ENCODE peak calls at places on chromosomes 3 and 15, in nine cellular contexts. V, N, G, Q, D, K, J, H and X are unnamed samples.

GRCh38 chr3:50044976-50045375 is 43.7 kb upstream of the RBM5 start:
- DNase-seq in D (no peak), K (no peak), V (no peak), Q (no peak), J (no peak), G (no peak), N (no peak), H (no peak), X (no peak)

GRCh38 chr3:33975463-33975862 is 177.0 kb downstream of the PDCD6IP start:
- DNase-seq in Q (no peak), N (peak), K (no peak), J (peak), G (no peak), V (no peak), D (no peak), H (no peak), X (no peak)

GRCh38 chr15:41416162-41416741 is 643 bp upstream of the RTF1 start:
- DNase-seq in V (no peak), G (no peak), D (no peak), K (no peak), J (no peak), N (no peak), Q (no peak), H (no peak), X (no peak)

GRCh38 chr3:129665024-129665768 is 58.7 kb upstream of the PLXND1 start:
- DNase-seq in V (no peak), N (peak), J (peak), G (no peak), K (peak), D (no peak), H (no peak), Q (no peak), X (no peak)

GRCh38 chr3:100317928-100318327 is 16.6 kb upstream of the NIT2 start:
- DNase-seq in Q (no peak), D (no peak), V (no peak), G (no peak), K (no peak), N (no peak), H (no peak), J (no peak), X (no peak)

GRCh38 chr15:99925661-99926461 is 192.6 kb upstream of the LYSMD4 start:
- DNase-seq in H (peak), D (peak), N (peak), J (peak), G (peak), Q (no peak), V (peak), K (no peak), X (no peak)

GRCh38 chr3:64496786-64497560 is 190.8 kb downstream of the ADAMTS9 start:
- DNase-seq in V (no peak), K (no peak), J (no peak), N (no peak), D (no peak), Q (no peak), H (no peak), G (no peak), X (no peak)

GRCh38 chr15:60399931-60400330 is 2.1 kb upstream of the ANXA2 start:
- DNase-seq in Q (no peak), H (no peak), J (peak), D (no peak), G (no peak), V (no peak), K (peak), N (peak), X (no peak)

GRCh38 chr15:100994597-100995446 is 75.7 kb downstream of the LRRK1 start:
- DNase-seq in Q (no peak), J (no peak), G (no peak), V (no peak), D (no peak), H (no peak), K (no peak), N (no peak), X (no peak)

GRCh38 chr3:81622395-81622794 is 139.1 kb downstream of the GBE1 start:
- DNase-seq in D (no peak), Q (no peak), N (peak), J (peak), G (no peak), K (no peak), V (no peak), H (no peak), X (no peak)

GRCh38 chr3:146818301-146818700 is 213.2 kb upstream of the PLSCR5 start:
- DNase-seq in K (no peak), N (no peak), D (no peak), G (no peak), J (no peak), V (no peak), H (no peak), Q (no peak), X (no peak)

GRCh38 chr3:69791111-69791510 is 51.8 kb downstream of the MITF start:
- DNase-seq in H (no peak), V (no peak), G (no peak), K (peak), Q (no peak), N (peak), J (peak), D (no peak), X (no peak)

GRCh38 chr15:64842099-64842940 is 605 bp downstream of the PLEKHO2 start:
- DNase-seq in G (peak), Q (no peak), J (peak), N (peak), K (no peak), V (no peak), D (no peak), H (peak), X (no peak)

GRCh38 chr15:64843996-64844395 is 2.3 kb downstream of the PLEKHO2 start:
- DNase-seq in K (no peak), J (no peak), Q (no peak), N (no peak), H (no peak), G (no peak), D (no peak), V (no peak), X (no peak)

GRCh38 chr15:64844576-64845140 is 2.9 kb downstream of the PLEKHO2 start:
- DNase-seq in J (no peak), N (no peak), V (no peak), D (no peak), Q (no peak), G (no peak), H (no peak), K (no peak), X (no peak)

GRCh38 chr15:64841258-64842098 is at the start of gene PLEKHO2:
- DNase-seq in V (peak), J (peak), D (peak), N (peak), Q (peak), K (peak), G (peak), H (peak), X (peak)

DNA sequence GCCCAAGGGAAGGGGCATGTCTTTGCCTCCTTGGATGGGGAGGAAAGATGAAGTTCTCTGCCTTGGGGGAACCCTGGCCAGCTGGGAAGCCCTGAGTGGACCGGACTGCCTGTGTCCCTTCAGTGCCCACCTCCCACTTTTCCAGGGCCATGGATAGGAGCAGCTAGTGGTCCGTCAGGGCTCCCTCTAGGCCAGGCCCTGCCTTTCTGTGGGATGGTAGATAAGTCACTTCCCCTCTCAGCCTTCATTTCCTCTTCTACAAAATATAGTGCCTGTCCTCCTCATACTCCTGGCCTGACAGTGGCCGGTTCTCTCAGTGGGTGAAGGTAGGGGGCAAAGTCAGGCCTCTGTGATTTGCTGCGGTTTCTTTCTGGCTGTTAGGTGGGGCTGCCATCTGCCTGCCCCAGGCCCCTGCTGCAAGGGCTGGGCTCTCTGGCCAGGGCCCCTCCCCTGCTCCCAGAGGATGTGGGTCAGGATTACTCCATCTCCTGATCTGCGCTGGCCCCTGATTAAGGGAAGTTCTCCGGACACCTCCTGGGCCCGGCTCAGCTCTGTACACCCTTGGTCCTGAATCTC is 1.4 kb downstream of the PLEKHO2 start:
- DNase-seq in D (no peak), G (no peak), H (peak), V (peak), Q (no peak), N (peak), J (peak), K (no peak), X (no peak)
- TF ChIP-seq CTCF in D (no peak), G (no peak), H (no peak), V (no peak), Q (no peak), N (no peak), J (peak), K (no peak), X (no peak)

GRCh38 chr3:133799794-133800585 is 5.6 kb upstream of the SRPRB start:
- DNase-seq in J (peak), Q (no peak), D (no peak), V (no peak), K (no peak), G (no peak), N (peak), H (no peak), X (no peak)
- TF ChIP-seq CTCF in J (no peak), Q (no peak), D (no peak), V (no peak), K (no peak), G (no peak), N (no peak), H (no peak), X (no peak)

DNA sequence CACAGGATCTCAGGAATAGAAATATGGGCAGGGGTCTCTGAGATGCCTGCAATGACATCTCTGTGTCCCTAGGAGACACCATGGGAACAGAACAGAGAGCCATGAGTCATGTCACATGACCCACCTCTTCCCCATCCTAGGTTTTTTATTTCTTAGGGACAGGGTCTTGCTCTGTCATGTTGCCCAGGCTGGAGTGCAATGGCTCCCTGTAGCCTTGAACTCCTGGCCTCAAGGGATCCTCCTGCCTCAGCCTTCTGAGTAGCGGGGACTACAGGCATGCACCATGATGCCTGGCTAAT is 6.4 kb downstream of the ALPK3 start:
- DNase-seq in J (no peak), Q (no peak), K (no peak), G (no peak), V (no peak), D (no peak), H (no peak), N (no peak), X (no peak)
- TF ChIP-seq CTCF in J (no peak), Q (no peak), K (no peak), G (no peak), V (no peak), D (no peak), H (no peak), N (no peak), X (no peak)

DNA sequence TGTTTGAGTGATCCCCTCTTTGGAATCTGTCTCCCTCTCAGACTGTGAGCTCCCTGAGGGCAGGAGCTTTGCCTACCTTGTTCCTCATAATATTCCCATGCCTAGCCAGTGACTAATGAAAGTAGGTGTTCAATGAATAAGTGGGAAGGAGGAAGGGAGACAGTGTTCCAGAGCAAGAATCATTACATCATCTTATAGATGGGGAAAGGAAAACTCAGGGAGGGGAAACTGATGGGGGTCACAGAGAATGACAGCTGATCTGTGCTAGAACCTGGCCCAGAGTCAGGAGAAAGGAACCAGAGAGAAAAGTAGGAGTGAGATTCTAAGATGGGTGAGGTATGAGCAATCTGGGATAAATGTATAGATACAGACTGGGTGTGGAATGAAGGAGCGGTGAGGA is 29.9 kb downstream of the LINGO1 start:
- DNase-seq in J (no peak), K (no peak), H (no peak), N (no peak), V (no peak), Q (no peak), G (no peak), D (no peak), X (no peak)
- TF ChIP-seq CTCF in J (no peak), K (no peak), H (no peak), N (no peak), V (no peak), Q (no peak), G (no peak), D (no peak), X (no peak)

GRCh38 chr3:128502712-128503111 is 9.7 kb upstream of the GATA2 start:
- DNase-seq in K (no peak), H (no peak), Q (no peak), D (no peak), J (no peak), G (no peak), N (no peak), V (peak), X (no peak)

GRCh38 chr3:128503751-128504532 is 10.9 kb upstream of the GATA2 start:
- DNase-seq in N (no peak), J (no peak), K (no peak), G (no peak), V (peak), H (no peak), Q (no peak), D (no peak), X (no peak)

GRCh38 chr3:128504533-128504915 is 11.5 kb upstream of the GATA2 start:
- DNase-seq in G (no peak), N (no peak), J (no peak), V (no peak), D (no peak), H (no peak), Q (no peak), K (no peak), X (no peak)

GRCh38 chr3:128501431-128501830 is 8.4 kb upstream of the GATA2 start:
- DNase-seq in G (no peak), D (no peak), H (no peak), N (no peak), V (no peak), J (no peak), Q (no peak), K (no peak), X (no peak)

DNA sequence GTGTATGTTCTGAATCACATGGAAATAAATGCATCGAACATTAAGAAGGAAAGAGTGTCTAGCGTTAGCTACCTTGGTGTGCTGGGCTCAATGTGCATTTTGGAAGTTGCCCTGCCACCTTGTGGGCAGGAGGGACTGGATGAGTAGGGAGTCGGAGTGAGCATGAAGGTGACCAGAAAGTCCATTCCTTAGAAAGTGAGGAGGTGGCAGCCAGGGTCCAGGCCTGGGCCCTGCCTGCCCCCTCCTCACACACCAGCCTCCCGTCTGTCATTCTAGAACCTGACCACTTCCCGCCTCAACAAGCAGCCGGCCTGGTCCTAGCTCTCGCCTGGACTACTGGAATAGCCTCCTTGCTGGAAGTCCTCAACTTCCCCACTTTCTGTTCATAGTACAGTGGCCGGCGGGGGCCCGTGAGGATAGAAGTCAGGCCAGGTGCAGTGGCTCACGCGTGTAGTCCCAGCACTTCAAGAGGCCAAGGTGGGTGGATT is 10.2 kb upstream of the GATA2 start:
- DNase-seq in D (no peak), K (no peak), Q (no peak), G (no peak), N (no peak), V (peak), H (no peak), J (no peak), X (no peak)
- TF ChIP-seq CTCF in D (no peak), K (peak), Q (peak), G (peak), N (peak), V (no peak), H (no peak), J (no peak), X (peak)

DNA sequence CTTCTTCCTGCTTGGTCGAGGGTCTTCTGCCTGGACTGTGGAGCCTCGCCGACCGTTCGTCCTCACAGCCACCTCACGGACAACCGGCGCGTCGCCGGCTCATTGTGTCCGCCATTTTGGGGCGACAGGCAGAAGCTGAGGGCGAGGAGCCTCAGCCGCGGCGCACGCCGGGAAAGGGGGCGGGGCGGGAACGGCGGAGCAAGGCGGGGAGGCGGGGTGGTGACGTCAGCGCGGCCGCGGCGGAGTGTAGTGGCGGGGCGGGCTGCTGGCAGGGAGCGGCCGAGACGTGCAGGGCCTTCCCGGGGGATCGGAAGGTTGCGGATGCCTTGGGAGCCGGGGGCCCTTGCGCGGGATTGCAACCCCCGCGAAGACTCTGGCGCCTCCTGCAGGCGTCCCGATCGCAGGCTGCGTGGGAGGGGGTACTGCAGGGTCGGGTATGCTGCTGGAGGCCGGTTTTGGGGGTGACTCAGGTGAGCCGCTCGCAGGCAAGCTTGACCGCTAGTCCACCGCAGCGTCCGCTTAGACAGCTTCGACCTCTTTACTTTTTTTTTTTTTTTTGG is at the start of gene WDR82:
- DNase-seq in J (peak), N (peak), Q (peak), G (peak), H (peak), K (peak), D (peak), V (peak), X (peak)
- TF ChIP-seq CTCF in J (peak), N (peak), Q (peak), G (no peak), H (peak), K (peak), D (peak), V (peak), X (peak)

GRCh38 chr3:164452707-164453106 is 625.6 kb downstream of the SI start:
- DNase-seq in Q (no peak), N (peak), D (no peak), V (no peak), H (no peak), G (no peak), K (no peak), J (no peak), X (no peak)
- TF ChIP-seq CTCF in Q (no peak), N (no peak), D (no peak), V (no peak), H (no peak), G (no peak), K (no peak), J (no peak), X (no peak)

DNA sequence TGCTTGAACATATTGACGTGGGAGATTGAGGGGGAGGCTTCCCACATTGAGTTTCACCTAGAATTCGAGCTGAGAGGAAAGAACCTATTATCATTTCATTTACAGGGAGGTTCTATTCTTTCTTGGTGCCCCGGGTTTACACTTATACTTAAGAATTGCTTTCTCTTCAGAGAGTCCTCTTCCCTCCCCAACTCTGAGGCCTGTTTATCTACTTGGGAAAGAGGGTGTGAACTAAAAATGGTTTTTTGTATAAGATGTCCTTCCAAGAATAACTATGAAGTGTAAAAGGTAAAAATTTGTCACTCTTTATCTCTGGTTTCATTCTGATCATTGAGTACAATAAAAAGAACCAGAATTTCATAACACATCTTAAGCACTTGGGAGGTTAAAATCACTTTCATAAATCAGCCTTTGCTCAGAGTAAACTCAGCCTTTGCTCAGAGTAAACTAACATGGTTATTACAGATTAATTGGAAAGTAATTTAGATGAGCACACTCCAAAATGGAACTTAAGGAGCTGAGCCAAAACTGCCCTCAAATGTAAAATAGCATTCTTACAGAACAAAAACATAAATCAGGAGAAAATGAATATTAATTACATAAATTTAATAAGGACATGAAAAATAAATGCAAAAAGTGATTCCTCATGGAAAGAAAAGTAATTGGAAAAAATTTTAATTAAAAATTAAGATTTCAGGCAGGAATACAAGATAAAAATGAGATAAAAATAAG is 75.2 kb downstream of the GADL1 start:
- DNase-seq in N (no peak), H (no peak), J (no peak), K (no peak), Q (no peak), V (no peak), G (no peak), D (no peak), X (no peak)
- TF ChIP-seq CTCF in N (no peak), H (no peak), J (no peak), K (no peak), Q (no peak), V (no peak), G (no peak), D (no peak), X (no peak)

GRCh38 chr3:71005797-71006321 is 577.7 kb downstream of the FOXP1 start:
- DNase-seq in V (no peak), J (peak), K (no peak), H (no peak), Q (no peak), G (no peak), D (no peak), N (peak), X (no peak)

GRCh38 chr3:71008350-71008923 is 575.1 kb downstream of the FOXP1 start:
- DNase-seq in D (no peak), V (no peak), J (no peak), N (no peak), G (no peak), K (no peak), H (no peak), Q (no peak), X (no peak)

GRCh38 chr3:71010731-71011455 is 572.6 kb downstream of the FOXP1 start:
- DNase-seq in N (no peak), G (no peak), V (no peak), Q (no peak), D (no peak), H (no peak), J (no peak), K (no peak), X (no peak)

GRCh38 chr3:71011565-71012287 is 571.8 kb downstream of the FOXP1 start:
- DNase-seq in J (no peak), Q (no peak), N (no peak), D (no peak), V (no peak), K (no peak), G (no peak), H (no peak), X (no peak)

GRCh38 chr3:71006810-71007785 is 576.4 kb downstream of the FOXP1 start:
- DNase-seq in Q (no peak), J (peak), H (no peak), G (peak), K (no peak), D (no peak), V (no peak), N (peak), X (no peak)
- TF ChIP-seq CTCF in Q (peak), J (peak), H (peak), G (peak), K (peak), D (peak), V (peak), N (no peak), X (peak)

DNA sequence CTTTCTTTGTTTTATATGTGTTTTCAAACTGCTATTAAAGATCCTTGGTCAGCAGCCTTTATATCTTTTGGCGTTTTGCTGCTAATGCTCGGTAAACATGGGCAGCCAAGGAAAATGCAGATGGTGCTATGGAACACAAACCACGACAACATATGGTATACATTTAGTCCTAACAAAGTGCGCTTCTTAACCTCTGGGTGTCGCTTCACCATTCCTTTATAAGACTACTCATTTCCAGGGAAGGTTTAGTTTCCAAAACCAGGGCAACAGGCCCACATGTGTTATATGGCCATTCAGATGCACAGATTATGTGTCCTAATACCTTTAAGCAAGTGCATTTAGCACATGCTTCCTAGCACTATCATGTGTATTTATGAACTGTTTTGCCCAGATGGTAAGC is 14.7 kb downstream of the SHOX2 start:
- DNase-seq in V (no peak), H (no peak), D (no peak), N (peak), Q (peak), K (peak), J (peak), G (peak), X (no peak)
- TF ChIP-seq CTCF in V (no peak), H (no peak), D (no peak), N (peak), Q (peak), K (peak), J (peak), G (peak), X (peak)